ENCODE peak calls at places on chromosomes 5 and 9, in five cellular contexts. One of them, this sample, is unnamed.

GRCh38 chr5:33441241-33441844 is 578 bp downstream of the TARS1 start:
- DNase-seq in Caco-2: peak
- DNase-seq in transverse colon: peak
- DNase-seq in lower leg skin: peak
- DNase-seq in A673: peak
- DNase-seq in this sample: peak

GRCh38 chr5:172659909-172660628 is 19.0 kb downstream of the NEURL1B start:
- DNase-seq in Caco-2: peak
- DNase-seq in transverse colon: peak
- DNase-seq in lower leg skin: peak
- DNase-seq in A673: no peak
- DNase-seq in this sample: no peak

GRCh38 chr5:87138091-87138819 is 129.4 kb upstream of the RASA1 start:
- DNase-seq in Caco-2: no peak
- DNase-seq in transverse colon: no peak
- DNase-seq in lower leg skin: no peak
- DNase-seq in A673: no peak
- DNase-seq in this sample: no peak

GRCh38 chr5:65059681-65060598 is 291.2 kb downstream of the CWC27 start:
- DNase-seq in Caco-2: no peak
- DNase-seq in transverse colon: no peak
- DNase-seq in lower leg skin: no peak
- DNase-seq in A673: no peak
- DNase-seq in this sample: no peak

GRCh38 chr5:168659286-168659847 is 80.2 kb upstream of the PANK3 start:
- DNase-seq in Caco-2: no peak
- DNase-seq in transverse colon: peak
- DNase-seq in lower leg skin: peak
- DNase-seq in A673: no peak
- DNase-seq in this sample: no peak

GRCh38 chr5:78204241-78204640 is 90.3 kb downstream of the AP3B1 start:
- DNase-seq in Caco-2: no peak
- DNase-seq in transverse colon: no peak
- DNase-seq in lower leg skin: no peak
- DNase-seq in A673: no peak
- DNase-seq in this sample: no peak

GRCh38 chr9:108356806-108357205 is 499.0 kb downstream of the ACTL7B start:
- DNase-seq in Caco-2: no peak
- DNase-seq in transverse colon: no peak
- DNase-seq in lower leg skin: no peak
- DNase-seq in A673: no peak
- DNase-seq in this sample: no peak

GRCh38 chr9:110015759-110016158 is 192.2 kb downstream of the C9orf152 start:
- DNase-seq in Caco-2: no peak
- DNase-seq in transverse colon: no peak
- DNase-seq in lower leg skin: no peak
- DNase-seq in A673: no peak
- DNase-seq in this sample: no peak

GRCh38 chr5:93371893-93372292 is 209.1 kb downstream of the NR2F1-AS1 start:
- DNase-seq in Caco-2: no peak
- DNase-seq in transverse colon: no peak
- DNase-seq in lower leg skin: no peak
- DNase-seq in A673: no peak
- DNase-seq in this sample: no peak

GRCh38 chr5:146919304-146919703 is 40.7 kb upstream of the PPP2R2B start:
- DNase-seq in Caco-2: no peak
- DNase-seq in transverse colon: no peak
- DNase-seq in lower leg skin: no peak
- DNase-seq in A673: no peak
- DNase-seq in this sample: no peak

GRCh38 chr5:72163349-72163983 is 56.2 kb downstream of the MAP1B start:
- DNase-seq in Caco-2: no peak
- DNase-seq in transverse colon: no peak
- DNase-seq in lower leg skin: no peak
- DNase-seq in A673: no peak
- DNase-seq in this sample: no peak

GRCh38 chr5:35785601-35786085 is 71.0 kb upstream of the IL7R start:
- DNase-seq in Caco-2: no peak
- DNase-seq in transverse colon: no peak
- DNase-seq in lower leg skin: no peak
- DNase-seq in A673: no peak
- DNase-seq in this sample: no peak
- TF ChIP-seq CTCF in Caco-2: no peak
- TF ChIP-seq CTCF in transverse colon: no peak
- TF ChIP-seq CTCF in lower leg skin: no peak
- TF ChIP-seq CTCF in A673: no peak
- TF ChIP-seq CTCF in this sample: no peak

DNA sequence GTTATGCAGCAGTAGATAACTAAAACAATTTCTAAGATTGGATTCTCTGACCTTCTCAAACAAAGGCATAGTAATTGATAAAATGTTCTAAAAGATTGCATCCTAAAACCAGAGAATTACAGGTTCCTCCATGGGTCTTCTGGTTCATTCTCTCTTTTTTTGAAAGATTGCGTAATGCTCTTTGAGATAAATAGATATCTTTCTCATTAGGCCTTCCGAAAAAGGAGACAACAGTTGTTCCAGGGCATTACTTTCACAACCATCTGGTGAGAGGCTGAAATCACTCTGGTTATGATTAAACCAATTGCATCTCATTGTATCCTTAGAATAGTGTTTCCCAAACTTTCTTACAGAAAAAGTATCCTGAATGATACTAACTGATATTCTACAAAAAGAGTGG is 174.7 kb upstream of the NREP start:
- DNase-seq in Caco-2: no peak
- DNase-seq in transverse colon: no peak
- DNase-seq in lower leg skin: no peak
- DNase-seq in A673: no peak
- DNase-seq in this sample: no peak
- TF ChIP-seq CTCF in Caco-2: no peak
- TF ChIP-seq CTCF in transverse colon: no peak
- TF ChIP-seq CTCF in lower leg skin: no peak
- TF ChIP-seq CTCF in A673: no peak
- TF ChIP-seq CTCF in this sample: no peak

DNA sequence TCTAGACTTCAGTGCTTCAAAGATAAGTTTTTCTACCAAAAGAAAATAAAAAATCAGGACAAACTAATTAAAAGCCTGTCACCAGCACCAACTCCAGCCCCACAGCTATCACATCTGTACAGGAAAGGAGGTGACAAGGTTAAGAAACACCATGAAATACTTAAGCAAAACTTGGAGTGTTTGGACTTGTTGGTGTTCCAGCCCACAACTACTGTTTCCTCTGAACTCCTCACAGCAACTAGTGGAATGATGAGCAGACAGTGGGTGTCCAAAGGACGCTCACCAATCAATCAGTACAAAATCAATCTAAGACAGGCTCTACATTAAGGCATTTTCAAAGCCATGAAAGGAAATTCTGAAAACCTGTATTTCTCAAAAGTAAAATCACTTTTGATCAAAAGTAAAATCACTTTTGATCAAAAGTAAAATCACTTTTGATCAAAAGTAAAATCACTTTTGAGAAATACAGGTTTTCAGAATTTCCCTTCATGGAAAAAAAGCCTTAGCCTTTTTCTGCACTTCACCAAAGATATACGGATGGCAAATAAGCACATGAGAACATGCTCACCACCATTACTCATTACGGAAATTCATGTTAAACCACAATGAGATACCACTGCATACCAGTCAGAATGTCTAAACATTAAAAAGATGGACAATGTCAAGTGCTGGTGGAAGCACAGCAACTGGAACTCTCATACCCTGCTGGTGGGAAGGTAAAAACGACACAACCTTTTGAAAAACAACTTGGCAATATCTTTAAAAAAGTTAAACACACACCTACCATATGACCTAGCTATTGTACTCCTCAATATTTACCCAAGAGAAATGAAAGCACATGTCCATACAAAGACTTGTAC is 79.7 kb downstream of the MED27 start:
- DNase-seq in Caco-2: no peak
- DNase-seq in transverse colon: no peak
- DNase-seq in lower leg skin: no peak
- DNase-seq in A673: no peak
- DNase-seq in this sample: no peak
- TF ChIP-seq CTCF in Caco-2: no peak
- TF ChIP-seq CTCF in transverse colon: no peak
- TF ChIP-seq CTCF in lower leg skin: no peak
- TF ChIP-seq CTCF in A673: no peak
- TF ChIP-seq CTCF in this sample: no peak

GRCh38 chr9:128414461-128414860 is 6.2 kb upstream of the CERCAM start:
- DNase-seq in Caco-2: no peak
- DNase-seq in transverse colon: no peak
- DNase-seq in lower leg skin: no peak
- DNase-seq in A673: no peak
- DNase-seq in this sample: peak
- TF ChIP-seq CTCF in Caco-2: peak
- TF ChIP-seq CTCF in transverse colon: no peak
- TF ChIP-seq CTCF in lower leg skin: no peak
- TF ChIP-seq CTCF in A673: no peak
- TF ChIP-seq CTCF in this sample: peak

GRCh38 chr9:121895274-121895835 is 197.8 kb downstream of the TTLL11 start:
- DNase-seq in Caco-2: no peak
- DNase-seq in transverse colon: no peak
- DNase-seq in lower leg skin: no peak
- DNase-seq in A673: no peak
- DNase-seq in this sample: no peak

GRCh38 chr9:121896545-121896943 is 196.6 kb downstream of the TTLL11 start:
- DNase-seq in Caco-2: no peak
- DNase-seq in transverse colon: no peak
- DNase-seq in lower leg skin: peak
- DNase-seq in A673: no peak
- DNase-seq in this sample: no peak

GRCh38 chr9:121897140-121897539 is 196.0 kb downstream of the TTLL11 start:
- DNase-seq in Caco-2: no peak
- DNase-seq in transverse colon: no peak
- DNase-seq in lower leg skin: peak
- DNase-seq in A673: no peak
- DNase-seq in this sample: no peak

GRCh38 chr9:121893787-121894186 is 199.3 kb downstream of the TTLL11 start:
- DNase-seq in Caco-2: no peak
- DNase-seq in transverse colon: no peak
- DNase-seq in lower leg skin: peak
- DNase-seq in A673: no peak
- DNase-seq in this sample: no peak

GRCh38 chr9:121895836-121896544 is 197.1 kb downstream of the TTLL11 start:
- DNase-seq in Caco-2: peak
- DNase-seq in transverse colon: peak
- DNase-seq in lower leg skin: peak
- DNase-seq in A673: peak
- DNase-seq in this sample: no peak
- TF ChIP-seq CTCF in Caco-2: no peak
- TF ChIP-seq CTCF in transverse colon: no peak
- TF ChIP-seq CTCF in lower leg skin: no peak
- TF ChIP-seq CTCF in A673: no peak
- TF ChIP-seq CTCF in this sample: no peak